ENCODE peak calls at places on chromosomes 2 and 18, in ten cellular contexts. One of them, this sample, is unnamed.

GRCh38 chr2:175441361-175441760 is 259.9 kb upstream of the ATP5MC3 start:
- DNase-seq in WERI-Rb-1: no peak
- DNase-seq in left lung: no peak
- DNase-seq in IMR-90: no peak
- DNase-seq in osteoblast: no peak
- DNase-seq in lower leg skin: no peak
- DNase-seq in fibroblast of lung: no peak
- DNase-seq in NB4: no peak
- DNase-seq in upper lobe of right lung: no peak
- DNase-seq in tibial artery: no peak
- DNase-seq in this sample: no peak

GRCh38 chr2:52260904-52261303 is 1229.0 kb upstream of the NRXN1 start:
- DNase-seq in left lung: no peak
- DNase-seq in tibial artery: no peak
- DNase-seq in WERI-Rb-1: no peak
- DNase-seq in upper lobe of right lung: no peak
- DNase-seq in lower leg skin: no peak
- DNase-seq in fibroblast of lung: peak
- DNase-seq in NB4: no peak
- DNase-seq in IMR-90: peak
- DNase-seq in osteoblast: no peak
- DNase-seq in this sample: peak

GRCh38 chr2:186569906-186570305 is 19.9 kb upstream of the ITGAV start:
- DNase-seq in osteoblast: no peak
- DNase-seq in lower leg skin: no peak
- DNase-seq in WERI-Rb-1: no peak
- DNase-seq in upper lobe of right lung: no peak
- DNase-seq in fibroblast of lung: peak
- DNase-seq in NB4: no peak
- DNase-seq in tibial artery: no peak
- DNase-seq in IMR-90: no peak
- DNase-seq in left lung: no peak
- DNase-seq in this sample: no peak

GRCh38 chr18:5295231-5295920 is at the start of gene ZBTB14:
- DNase-seq in left lung: peak
- DNase-seq in upper lobe of right lung: peak
- DNase-seq in tibial artery: peak
- DNase-seq in NB4: peak
- DNase-seq in fibroblast of lung: peak
- DNase-seq in IMR-90: peak
- DNase-seq in lower leg skin: peak
- DNase-seq in WERI-Rb-1: peak
- DNase-seq in osteoblast: peak
- DNase-seq in this sample: peak

GRCh38 chr2:73212448-73213176 is 1.4 kb upstream of the SMYD5 start:
- DNase-seq in upper lobe of right lung: peak
- DNase-seq in lower leg skin: peak
- DNase-seq in fibroblast of lung: peak
- DNase-seq in osteoblast: peak
- DNase-seq in NB4: peak
- DNase-seq in WERI-Rb-1: peak
- DNase-seq in tibial artery: peak
- DNase-seq in left lung: peak
- DNase-seq in IMR-90: peak
- DNase-seq in this sample: peak

GRCh38 chr2:20241973-20242726 is 17.2 kb upstream of the SDC1 start:
- DNase-seq in osteoblast: peak
- DNase-seq in upper lobe of right lung: no peak
- DNase-seq in IMR-90: no peak
- DNase-seq in WERI-Rb-1: no peak
- DNase-seq in left lung: no peak
- DNase-seq in lower leg skin: no peak
- DNase-seq in fibroblast of lung: no peak
- DNase-seq in NB4: no peak
- DNase-seq in tibial artery: no peak
- DNase-seq in this sample: no peak

GRCh38 chr18:5626130-5626880 is 82.5 kb upstream of the EPB41L3 start:
- DNase-seq in fibroblast of lung: no peak
- DNase-seq in osteoblast: peak
- DNase-seq in lower leg skin: no peak
- DNase-seq in WERI-Rb-1: no peak
- DNase-seq in left lung: no peak
- DNase-seq in IMR-90: no peak
- DNase-seq in NB4: no peak
- DNase-seq in upper lobe of right lung: no peak
- DNase-seq in tibial artery: no peak
- DNase-seq in this sample: no peak

GRCh38 chr18:9673296-9674251 is 34.5 kb upstream of the RAB31 start:
- DNase-seq in WERI-Rb-1: peak
- DNase-seq in upper lobe of right lung: no peak
- DNase-seq in fibroblast of lung: peak
- DNase-seq in tibial artery: peak
- DNase-seq in IMR-90: peak
- DNase-seq in NB4: peak
- DNase-seq in lower leg skin: peak
- DNase-seq in osteoblast: peak
- DNase-seq in left lung: peak
- DNase-seq in this sample: peak

GRCh38 chr18:61948842-61949438 is 56.1 kb upstream of the RNF152 start:
- DNase-seq in fibroblast of lung: no peak
- DNase-seq in upper lobe of right lung: no peak
- DNase-seq in NB4: no peak
- DNase-seq in lower leg skin: no peak
- DNase-seq in tibial artery: no peak
- DNase-seq in IMR-90: no peak
- DNase-seq in WERI-Rb-1: no peak
- DNase-seq in left lung: no peak
- DNase-seq in osteoblast: no peak
- DNase-seq in this sample: no peak

GRCh38 chr18:57527479-57528237 is 58.8 kb downstream of the FECH start:
- DNase-seq in osteoblast: no peak
- DNase-seq in tibial artery: no peak
- DNase-seq in lower leg skin: no peak
- DNase-seq in upper lobe of right lung: no peak
- DNase-seq in IMR-90: no peak
- DNase-seq in fibroblast of lung: no peak
- DNase-seq in WERI-Rb-1: peak
- DNase-seq in left lung: no peak
- DNase-seq in NB4: no peak
- DNase-seq in this sample: no peak

GRCh38 chr2:157087373-157088005 is 170.0 kb upstream of the GALNT5 start:
- DNase-seq in fibroblast of lung: peak
- DNase-seq in NB4: no peak
- DNase-seq in lower leg skin: peak
- DNase-seq in osteoblast: peak
- DNase-seq in WERI-Rb-1: no peak
- DNase-seq in tibial artery: peak
- DNase-seq in IMR-90: peak
- DNase-seq in upper lobe of right lung: peak
- DNase-seq in left lung: no peak
- DNase-seq in this sample: no peak

GRCh38 chr2:176729706-176730569 is 460.7 kb downstream of the MTX2 start:
- DNase-seq in NB4: no peak
- DNase-seq in left lung: no peak
- DNase-seq in upper lobe of right lung: no peak
- DNase-seq in WERI-Rb-1: no peak
- DNase-seq in IMR-90: no peak
- DNase-seq in osteoblast: peak
- DNase-seq in tibial artery: peak
- DNase-seq in fibroblast of lung: peak
- DNase-seq in lower leg skin: peak
- DNase-seq in this sample: peak

GRCh38 chr2:231211461-231211860 is 13.0 kb downstream of the ARMC9 start:
- DNase-seq in tibial artery: no peak
- DNase-seq in left lung: no peak
- DNase-seq in osteoblast: no peak
- DNase-seq in WERI-Rb-1: no peak
- DNase-seq in lower leg skin: no peak
- DNase-seq in IMR-90: no peak
- DNase-seq in NB4: no peak
- DNase-seq in fibroblast of lung: no peak
- DNase-seq in upper lobe of right lung: no peak
- DNase-seq in this sample: no peak

GRCh38 chr18:32201936-32202335 is 12.1 kb downstream of the MEP1B start:
- DNase-seq in tibial artery: no peak
- DNase-seq in osteoblast: no peak
- DNase-seq in WERI-Rb-1: no peak
- DNase-seq in IMR-90: no peak
- DNase-seq in fibroblast of lung: no peak
- DNase-seq in upper lobe of right lung: no peak
- DNase-seq in NB4: no peak
- DNase-seq in lower leg skin: no peak
- DNase-seq in left lung: no peak
- DNase-seq in this sample: no peak

GRCh38 chr2:67825476-67825875 is 237.3 kb downstream of the C1D start:
- DNase-seq in fibroblast of lung: peak
- DNase-seq in left lung: no peak
- DNase-seq in WERI-Rb-1: no peak
- DNase-seq in tibial artery: no peak
- DNase-seq in upper lobe of right lung: no peak
- DNase-seq in IMR-90: peak
- DNase-seq in NB4: no peak
- DNase-seq in osteoblast: peak
- DNase-seq in lower leg skin: no peak
- DNase-seq in this sample: peak

GRCh38 chr2:99543247-99543646 is 53.4 kb upstream of the REV1 start:
- DNase-seq in upper lobe of right lung: no peak
- DNase-seq in IMR-90: peak
- DNase-seq in NB4: no peak
- DNase-seq in tibial artery: no peak
- DNase-seq in lower leg skin: no peak
- DNase-seq in left lung: no peak
- DNase-seq in osteoblast: no peak
- DNase-seq in fibroblast of lung: peak
- DNase-seq in WERI-Rb-1: no peak
- DNase-seq in this sample: no peak

GRCh38 chr18:12745095-12745820 is 42.4 kb downstream of the PSMG2 start:
- DNase-seq in NB4: no peak
- DNase-seq in tibial artery: no peak
- DNase-seq in lower leg skin: no peak
- DNase-seq in upper lobe of right lung: no peak
- DNase-seq in fibroblast of lung: no peak
- DNase-seq in osteoblast: no peak
- DNase-seq in IMR-90: no peak
- DNase-seq in WERI-Rb-1: no peak
- DNase-seq in left lung: no peak
- DNase-seq in this sample: no peak

GRCh38 chr2:12433641-12433990 is 283.1 kb upstream of the TRIB2 start:
- DNase-seq in lower leg skin: no peak
- DNase-seq in tibial artery: no peak
- DNase-seq in upper lobe of right lung: no peak
- DNase-seq in fibroblast of lung: no peak
- DNase-seq in osteoblast: no peak
- DNase-seq in IMR-90: no peak
- DNase-seq in NB4: no peak
- DNase-seq in left lung: no peak
- DNase-seq in WERI-Rb-1: peak
- DNase-seq in this sample: no peak
- TF ChIP-seq CTCF in lower leg skin: no peak
- TF ChIP-seq CTCF in tibial artery: no peak
- TF ChIP-seq CTCF in upper lobe of right lung: no peak
- TF ChIP-seq CTCF in fibroblast of lung: no peak
- TF ChIP-seq CTCF in osteoblast: no peak
- TF ChIP-seq CTCF in IMR-90: no peak
- TF ChIP-seq CTCF in NB4: no peak
- TF ChIP-seq CTCF in left lung: no peak
- TF ChIP-seq CTCF in WERI-Rb-1: peak
- TF ChIP-seq CTCF in this sample: no peak

GRCh38 chr18:6653880-6654279 is 75.6 kb upstream of the ARHGAP28 start:
- DNase-seq in left lung: no peak
- DNase-seq in WERI-Rb-1: no peak
- DNase-seq in fibroblast of lung: no peak
- DNase-seq in osteoblast: no peak
- DNase-seq in IMR-90: no peak
- DNase-seq in lower leg skin: no peak
- DNase-seq in upper lobe of right lung: no peak
- DNase-seq in NB4: no peak
- DNase-seq in tibial artery: no peak
- DNase-seq in this sample: no peak
- H3K4me3 ChIP-seq in left lung: no peak
- H3K4me3 ChIP-seq in WERI-Rb-1: no peak
- H3K4me3 ChIP-seq in fibroblast of lung: no peak
- H3K4me3 ChIP-seq in osteoblast: no peak
- H3K4me3 ChIP-seq in IMR-90: no peak
- H3K4me3 ChIP-seq in lower leg skin: no peak
- H3K4me3 ChIP-seq in upper lobe of right lung: no peak
- H3K4me3 ChIP-seq in NB4: no peak
- H3K4me3 ChIP-seq in tibial artery: no peak
- H3K4me3 ChIP-seq in this sample: no peak

GRCh38 chr2:39515897-39516346 is 78.8 kb upstream of the MAP4K3 start:
- DNase-seq in left lung: no peak
- DNase-seq in WERI-Rb-1: no peak
- DNase-seq in tibial artery: no peak
- DNase-seq in NB4: no peak
- DNase-seq in osteoblast: no peak
- DNase-seq in lower leg skin: no peak
- DNase-seq in IMR-90: no peak
- DNase-seq in upper lobe of right lung: no peak
- DNase-seq in fibroblast of lung: no peak
- DNase-seq in this sample: no peak
- TF ChIP-seq CTCF in left lung: no peak
- TF ChIP-seq CTCF in WERI-Rb-1: no peak
- TF ChIP-seq CTCF in tibial artery: no peak
- TF ChIP-seq CTCF in NB4: no peak
- TF ChIP-seq CTCF in osteoblast: no peak
- TF ChIP-seq CTCF in lower leg skin: no peak
- TF ChIP-seq CTCF in IMR-90: no peak
- TF ChIP-seq CTCF in upper lobe of right lung: no peak
- TF ChIP-seq CTCF in fibroblast of lung: no peak
- TF ChIP-seq CTCF in this sample: no peak

GRCh38 chr2:42045956-42046748 is 1.7 kb upstream of the PKDCC start:
- DNase-seq in lower leg skin: no peak
- DNase-seq in upper lobe of right lung: no peak
- DNase-seq in osteoblast: peak
- DNase-seq in tibial artery: no peak
- DNase-seq in fibroblast of lung: no peak
- DNase-seq in IMR-90: no peak
- DNase-seq in WERI-Rb-1: peak
- DNase-seq in NB4: no peak
- DNase-seq in left lung: no peak
- DNase-seq in this sample: peak

GRCh38 chr2:42048318-42049251 is 764 bp downstream of the PKDCC start:
- DNase-seq in lower leg skin: no peak
- DNase-seq in fibroblast of lung: peak
- DNase-seq in NB4: no peak
- DNase-seq in WERI-Rb-1: peak
- DNase-seq in left lung: no peak
- DNase-seq in osteoblast: peak
- DNase-seq in tibial artery: peak
- DNase-seq in IMR-90: peak
- DNase-seq in upper lobe of right lung: peak
- DNase-seq in this sample: peak

GRCh38 chr2:42045389-42045788 is 2.4 kb upstream of the PKDCC start:
- DNase-seq in NB4: no peak
- DNase-seq in osteoblast: peak
- DNase-seq in IMR-90: no peak
- DNase-seq in lower leg skin: no peak
- DNase-seq in tibial artery: no peak
- DNase-seq in left lung: no peak
- DNase-seq in upper lobe of right lung: no peak
- DNase-seq in WERI-Rb-1: no peak
- DNase-seq in fibroblast of lung: no peak
- DNase-seq in this sample: no peak

GRCh38 chr2:42047488-42048317 is at the start of gene PKDCC:
- DNase-seq in left lung: peak
- DNase-seq in WERI-Rb-1: peak
- DNase-seq in NB4: peak
- DNase-seq in upper lobe of right lung: peak
- DNase-seq in IMR-90: peak
- DNase-seq in lower leg skin: peak
- DNase-seq in fibroblast of lung: peak
- DNase-seq in osteoblast: peak
- DNase-seq in tibial artery: peak
- DNase-seq in this sample: peak

GRCh38 chr2:42046819-42047487 is 868 bp upstream of the PKDCC start:
- DNase-seq in IMR-90: no peak
- DNase-seq in WERI-Rb-1: peak
- DNase-seq in fibroblast of lung: peak
- DNase-seq in left lung: no peak
- DNase-seq in upper lobe of right lung: no peak
- DNase-seq in osteoblast: peak
- DNase-seq in NB4: peak
- DNase-seq in lower leg skin: no peak
- DNase-seq in tibial artery: no peak
- DNase-seq in this sample: peak
- H3K4me3 ChIP-seq in IMR-90: peak
- H3K4me3 ChIP-seq in WERI-Rb-1: peak
- H3K4me3 ChIP-seq in fibroblast of lung: peak
- H3K4me3 ChIP-seq in left lung: peak
- H3K4me3 ChIP-seq in upper lobe of right lung: peak
- H3K4me3 ChIP-seq in osteoblast: peak
- H3K4me3 ChIP-seq in NB4: no peak
- H3K4me3 ChIP-seq in lower leg skin: peak
- H3K4me3 ChIP-seq in tibial artery: peak
- H3K4me3 ChIP-seq in this sample: peak